ENCODE peak calls at places on chromosomes 7 and 10, in eight cellular contexts. J is IMR-90, N is heart left ventricle, M is spleen, U is body of pancreas, V is gastrocnemius medialis, Q is H54, T is endothelial cell of umbilical vein. S is an unnamed sample.

GRCh38 chr10:5537684-5538083 is 12.9 kb downstream of the CALML3 start:
- DNase-seq in J (no peak), N (no peak), M (peak; percentile 20), U (no peak), V (no peak), Q (no peak), T (no peak), S (no peak)

GRCh38 chr10:32787690-32788284 is 170.2 kb downstream of the ITGB1 start:
- DNase-seq in J (no peak), N (no peak), M (no peak), U (no peak), V (no peak), Q (no peak), T (no peak), S (no peak)

GRCh38 chr7:12907774-12908173 is 220.3 kb downstream of the ARL4A start:
- DNase-seq in J (no peak), N (no peak), M (no peak), U (no peak), V (no peak), Q (no peak), T (no peak), S (no peak)

GRCh38 chr7:147510913-147511312 is 1079.7 kb upstream of the C7orf33 start:
- DNase-seq in J (peak; percentile 79), N (no peak), M (no peak), U (no peak), V (no peak), Q (peak; percentile 7), T (no peak), S (no peak)

GRCh38 chr7:124801330-124801895 is 35.8 kb upstream of the GPR37 start:
- DNase-seq in J (no peak), N (no peak), M (no peak), U (no peak), V (no peak), Q (no peak), T (no peak), S (no peak)

GRCh38 chr7:37901236-37901827 is 15.3 kb downstream of the SFRP4 start:
- DNase-seq in J (peak; percentile 15), N (no peak), M (no peak), U (no peak), V (no peak), Q (no peak), T (peak; percentile 52), S (no peak)

GRCh38 chr10:68897336-68897741 is 3.8 kb upstream of the DDX50 start:
- DNase-seq in J (peak; percentile 77), N (peak; percentile 47), M (no peak), U (peak; percentile 34), V (no peak), Q (peak; percentile 45), T (peak; percentile 67), S (peak; percentile 53)

GRCh38 chr10:110498982-110499795 is 1.5 kb downstream of the DUSP5 start:
- DNase-seq in J (peak; percentile 74), N (peak; percentile 55), M (peak; percentile 78), U (peak; percentile 42), V (no peak), Q (no peak), T (peak; percentile 59), S (no peak)

DNA sequence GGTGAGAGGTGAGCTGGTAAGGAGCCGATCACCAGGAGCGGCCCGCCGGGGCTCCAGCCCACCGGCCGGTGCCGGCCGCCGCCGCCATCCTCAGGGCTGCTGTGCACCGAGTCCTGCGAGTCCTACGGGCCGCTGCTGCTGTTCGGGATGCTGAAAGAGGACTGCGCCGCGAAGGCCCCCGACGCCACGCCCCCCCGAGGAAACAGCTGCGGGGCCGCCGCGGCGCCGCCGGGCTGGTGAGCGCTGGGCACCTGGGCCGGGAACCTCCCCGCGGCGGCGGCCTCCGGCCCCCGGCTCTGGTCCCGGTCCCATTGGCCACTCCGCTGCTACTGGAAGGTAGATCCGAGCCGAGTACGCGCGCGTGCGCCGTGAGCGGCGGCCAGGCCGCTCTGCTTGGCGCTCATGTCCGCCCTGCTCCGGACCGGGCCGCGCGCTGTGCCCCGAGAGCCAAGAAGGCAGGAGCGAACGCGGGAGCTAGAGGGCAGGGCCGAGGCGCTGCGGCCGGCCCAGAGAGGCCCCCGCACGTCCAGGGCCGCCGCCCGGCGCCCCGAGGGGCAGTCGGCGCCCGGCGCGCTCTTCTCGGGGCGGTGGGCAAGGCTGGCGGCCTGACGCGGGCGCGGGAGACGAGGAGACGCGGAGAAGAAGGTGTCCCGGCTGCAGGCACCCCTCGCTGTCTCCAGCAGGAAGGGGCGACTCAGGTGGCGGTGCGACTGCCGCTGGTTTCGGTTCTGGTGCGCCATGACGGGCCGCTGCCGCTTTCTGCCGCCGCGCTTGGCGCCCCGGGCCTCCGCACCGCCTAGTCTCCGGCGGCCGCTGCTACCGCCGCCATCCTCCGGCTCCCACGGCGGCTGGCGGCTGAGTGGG is 121.3 kb upstream of the WIPF3 start:
- DNase-seq in J (peak; percentile 50), N (peak; percentile 69), M (peak; percentile 92), U (peak; percentile 83), V (peak; percentile 53), Q (peak; percentile 53), T (peak; percentile 77), S (peak; percentile 83)
- TF ChIP-seq POLR2A in J (no peak), N (no peak), M (no peak), U (peak; percentile 56), V (peak; percentile 36), Q (peak; percentile 71), T (no peak), S (peak; percentile 54)

DNA sequence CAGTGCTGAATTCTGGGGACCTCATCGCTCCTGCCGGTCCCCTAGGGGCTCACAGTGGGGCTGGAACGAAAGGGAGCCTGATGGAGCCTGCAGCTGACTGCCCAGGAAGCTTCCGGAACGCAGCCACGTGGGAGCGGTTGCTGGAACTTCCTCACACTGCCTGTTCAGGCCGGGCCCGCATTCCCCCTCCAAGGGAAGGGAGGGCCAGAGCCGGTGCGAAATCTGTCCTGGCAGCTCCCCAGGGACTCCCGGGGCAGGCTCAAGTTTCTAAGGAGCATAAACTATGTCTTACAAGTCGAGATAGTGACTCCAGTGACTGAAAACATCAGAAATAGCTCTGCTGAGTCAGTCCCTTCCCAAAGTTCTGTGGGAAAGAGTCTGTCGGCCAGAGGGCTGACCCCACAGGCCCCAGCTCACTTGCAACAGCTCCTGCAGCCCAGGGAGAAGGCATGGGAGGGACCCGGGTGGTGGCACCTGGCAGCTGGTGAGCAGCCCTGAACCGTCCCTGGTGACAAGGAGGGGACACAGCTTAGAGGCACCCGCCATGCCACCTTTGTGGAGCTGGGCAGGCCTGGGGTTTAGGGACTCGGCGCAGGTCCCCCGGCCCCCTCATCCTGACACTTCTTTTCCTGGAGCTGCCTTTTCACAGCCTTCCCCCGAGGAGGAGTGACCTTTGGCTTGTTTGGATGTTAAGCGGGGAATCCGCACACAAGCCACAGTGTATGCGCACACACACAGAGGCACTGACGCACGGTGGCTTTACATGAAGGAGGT is 47.6 kb downstream of the PDGFA start:
- DNase-seq in J (peak; percentile 98), N (peak; percentile 85), M (peak; percentile 80), U (peak; percentile 45), V (peak; percentile 91), Q (peak; percentile 94), T (peak; percentile 64), S (peak; percentile 75)
- TF ChIP-seq POLR2A in J (no peak), N (no peak), M (no peak), U (no peak), V (no peak), Q (no peak), T (no peak), S (no peak)

GRCh38 chr10:93468532-93469213 is 13.5 kb downstream of the MYOF start:
- DNase-seq in J (peak; percentile 94), N (no peak), M (no peak), U (no peak), V (no peak), Q (peak; percentile 73), T (peak; percentile 91), S (no peak)

GRCh38 chr10:93464826-93465388 is 17.2 kb downstream of the MYOF start:
- DNase-seq in J (no peak), N (no peak), M (no peak), U (no peak), V (no peak), Q (no peak), T (peak; percentile 49), S (no peak)

GRCh38 chr10:93463723-93464511 is 18.2 kb downstream of the MYOF start:
- DNase-seq in J (peak; percentile 71), N (no peak), M (no peak), U (peak; percentile 29), V (no peak), Q (no peak), T (peak; percentile 41), S (no peak)

GRCh38 chr10:93462881-93463280 is 19.3 kb downstream of the MYOF start:
- DNase-seq in J (peak; percentile 54), N (no peak), M (no peak), U (no peak), V (no peak), Q (no peak), T (peak; percentile 99), S (no peak)

DNA sequence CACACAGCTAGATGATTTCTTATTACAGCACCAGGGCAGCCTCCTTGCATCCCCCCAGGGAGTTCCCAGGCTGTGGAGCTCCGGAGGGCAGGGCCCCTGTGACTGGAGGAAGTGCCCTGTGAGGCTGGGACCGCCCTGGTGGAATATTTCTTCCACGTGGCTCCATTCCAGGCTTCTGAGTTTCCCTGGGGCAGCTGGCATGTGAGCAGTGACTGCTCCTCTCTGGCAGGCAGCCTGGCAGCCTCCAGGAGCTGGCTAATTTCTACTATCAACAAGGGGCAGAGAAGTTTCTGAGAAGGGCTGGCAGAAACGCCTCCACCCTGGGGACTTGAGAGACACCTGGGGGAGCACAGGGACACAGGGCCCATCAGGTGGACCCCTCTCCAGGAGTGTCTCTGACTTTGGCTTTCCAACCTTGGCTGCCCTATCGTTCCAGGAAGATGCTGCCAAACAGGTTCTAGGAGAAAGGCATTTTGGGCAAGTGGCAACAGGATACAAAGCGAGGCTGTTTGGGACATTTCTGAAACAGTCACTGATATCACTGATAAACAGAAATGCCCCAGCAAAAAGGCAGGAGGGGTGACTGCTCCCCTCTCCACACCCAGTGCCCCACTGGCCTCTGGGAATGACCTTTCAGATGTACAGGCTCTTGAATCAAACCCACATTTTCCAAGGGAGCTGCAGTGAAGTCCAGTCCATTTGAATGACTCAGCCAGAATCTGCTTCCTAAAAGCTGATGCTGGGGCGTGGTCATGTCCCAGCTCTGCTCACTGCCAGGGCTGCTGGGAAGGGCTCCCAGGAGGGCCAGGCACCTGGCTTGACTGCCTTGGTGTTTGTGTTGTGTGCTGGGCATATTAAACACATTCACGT is 16.1 kb downstream of the MYOF start:
- DNase-seq in J (peak; percentile 90), N (peak; percentile 85), M (no peak), U (peak; percentile 86), V (peak; percentile 61), Q (peak; percentile 78), T (peak; percentile 97), S (no peak)
- TF ChIP-seq POLR2A in J (peak; percentile 16), N (no peak), M (no peak), U (peak; percentile 42), V (no peak), Q (peak; percentile 23), T (no peak), S (no peak)

DNA sequence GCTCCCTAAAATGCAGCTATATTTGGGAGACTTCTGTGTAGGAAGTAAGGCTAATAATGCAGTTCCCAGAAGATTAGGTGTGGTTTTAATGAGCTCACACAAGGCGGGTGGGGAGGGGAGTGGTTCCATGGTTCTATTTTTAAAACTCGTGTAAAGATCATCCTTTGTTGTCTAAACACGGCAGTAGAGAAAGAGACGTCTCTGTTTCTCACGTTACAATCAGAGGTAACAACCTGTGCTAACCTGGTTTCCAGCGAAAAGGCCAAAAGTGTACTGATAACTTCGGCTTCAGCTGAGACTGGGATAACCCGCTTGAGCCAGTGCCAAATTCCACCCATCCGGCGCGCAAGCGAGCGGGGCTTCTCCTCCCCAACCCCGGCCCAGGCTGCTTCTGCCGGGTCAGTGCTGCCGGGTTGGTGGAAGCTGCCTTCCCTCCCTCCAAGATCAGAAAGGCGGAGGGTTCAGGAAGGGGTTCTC is 2.5 kb upstream of the MAP3K8 start:
- DNase-seq in J (no peak), N (peak; percentile 56), M (peak; percentile 81), U (no peak), V (no peak), Q (no peak), T (no peak), S (no peak)
- TF ChIP-seq POLR2A in J (no peak), N (peak; percentile 60), M (no peak), U (no peak), V (peak; percentile 30), Q (no peak), T (no peak), S (no peak)

S was measured in right lobe of liver.